ENCODE peak calls at places on chromosomes 16 and 17, in seven cellular contexts. V is GM12878, L is GM12891, N is H1, I is SK-N-SH, H is K562, B is HepG2. Q is an unnamed sample.

GRCh38 chr16:28985611-28986041 is 774 bp downstream of the LAT start:
- DNase-seq in V (no peak), L (no peak), N (no peak), I (no peak), H (no peak), B (no peak), Q (no peak)

GRCh38 chr17:31788571-31788946 is 70.5 kb downstream of the COPRS start:
- DNase-seq in V (no peak), L (no peak), N (no peak), I (no peak), H (no peak), B (no peak), Q (no peak)

GRCh38 chr17:27506348-27507218 is 50.3 kb downstream of the KSR1 start:
- DNase-seq in V (peak; percentile 70), L (peak; percentile 47), N (no peak), I (no peak), H (peak; percentile 33), B (no peak), Q (peak; percentile 63)

GRCh38 chr16:15954814-15955151 is 5.4 kb downstream of the ABCC1 start:
- DNase-seq in V (no peak), L (no peak), N (no peak), I (no peak), H (no peak), B (no peak), Q (no peak)

GRCh38 chr17:2396568-2397246 is 4.2 kb downstream of the MNT start:
- DNase-seq in V (peak; percentile 68), L (no peak), N (peak; percentile 89), I (peak; percentile 81), H (peak; percentile 52), B (peak; percentile 95), Q (no peak)

GRCh38 chr16:30491744-30492308 is 19.3 kb downstream of the ITGAL start:
- DNase-seq in V (no peak), L (no peak), N (no peak), I (no peak), H (peak; percentile 53), B (peak; percentile 56), Q (no peak)

GRCh38 chr17:73560661-73561060 is 83.6 kb downstream of the SDK2 start:
- DNase-seq in V (no peak), L (no peak), N (no peak), I (peak; percentile 66), H (no peak), B (peak; percentile 16), Q (no peak)

GRCh38 chr16:13780841-13781553 is 139.0 kb upstream of the ERCC4 start:
- DNase-seq in V (no peak), L (no peak), N (no peak), I (no peak), H (no peak), B (no peak), Q (no peak)

GRCh38 chr17:3732171-3732570 is 8.5 kb downstream of the HASPIN start:
- DNase-seq in V (peak; percentile 60), L (no peak), N (no peak), I (no peak), H (no peak), B (peak; percentile 59), Q (no peak)

GRCh38 chr17:82232322-82232785 is 3.5 kb downstream of the SLC16A3 start:
- DNase-seq in V (no peak), L (no peak), N (no peak), I (no peak), H (no peak), B (no peak), Q (no peak)

GRCh38 chr17:45743626-45744326 is 40.3 kb upstream of the CRHR1 start:
- DNase-seq in V (no peak), L (no peak), N (no peak), I (no peak), H (no peak), B (no peak), Q (no peak)

GRCh38 chr16:54067317-54068065 is 219.1 kb downstream of the IRX3 start:
- DNase-seq in V (no peak), L (no peak), N (no peak), I (no peak), H (no peak), B (peak; percentile 41), Q (no peak)

GRCh38 chr17:76408037-76408849 is 23.8 kb downstream of the SPHK1 start:
- DNase-seq in V (no peak), L (peak; percentile 75), N (peak; percentile 88), I (peak; percentile 82), H (peak; percentile 43), B (peak; percentile 62), Q (peak; percentile 67)

GRCh38 chr17:77727216-77727615 is 231.3 kb upstream of the TNRC6C start:
- DNase-seq in V (no peak), L (no peak), N (peak; percentile 27), I (no peak), H (no peak), B (no peak), Q (no peak)

GRCh38 chr16:81436381-81436780 is 8.2 kb upstream of the CMIP start:
- DNase-seq in V (no peak), L (no peak), N (no peak), I (no peak), H (no peak), B (no peak), Q (no peak)

GRCh38 chr17:58153046-58153445 is 4.9 kb downstream of the OR4D1 start:
- DNase-seq in V (no peak), L (no peak), N (no peak), I (no peak), H (no peak), B (no peak), Q (no peak)

GRCh38 chr17:21376835-21377690 is 906 bp downstream of the KCNJ12 start:
- DNase-seq in V (no peak), L (no peak), N (peak; percentile 73), I (peak; percentile 77), H (peak; percentile 30), B (no peak), Q (no peak)

GRCh38 chr17:35252646-35253045 is 9.8 kb downstream of the SLFN5 start:
- DNase-seq in V (no peak), L (no peak), N (no peak), I (no peak), H (no peak), B (no peak), Q (no peak)

GRCh38 chr17:79050591-79050990 is 24.0 kb upstream of the ENGASE start:
- DNase-seq in V (no peak), L (no peak), N (no peak), I (no peak), H (no peak), B (no peak), Q (no peak)

GRCh38 chr17:44170499-44171201 is at the start of gene ASB16:
- DNase-seq in V (no peak), L (no peak), N (no peak), I (peak; percentile 48), H (no peak), B (no peak), Q (no peak)

GRCh38 chr17:61225178-61225577 is 174.5 kb upstream of the TBX2 start:
- DNase-seq in V (no peak), L (no peak), N (no peak), I (no peak), H (no peak), B (no peak), Q (no peak)

GRCh38 chr16:54647731-54648221 is 282.9 kb upstream of the IRX5 start:
- DNase-seq in V (no peak), L (no peak), N (no peak), I (no peak), H (no peak), B (no peak), Q (no peak)

GRCh38 chr17:36461330-36462110 is 25.0 kb upstream of the ZNHIT3 start:
- DNase-seq in V (no peak), L (no peak), N (no peak), I (no peak), H (no peak), B (no peak), Q (no peak)

GRCh38 chr17:1462164-1463112 is 6.4 kb upstream of the CRK start:
- DNase-seq in V (no peak), L (no peak), N (no peak), I (no peak), H (no peak), B (no peak), Q (no peak)

GRCh38 chr16:87464691-87465300 is 28.0 kb downstream of the ZCCHC14 start:
- DNase-seq in V (no peak), L (peak; percentile 37), N (no peak), I (peak; percentile 58), H (peak; percentile 57), B (no peak), Q (no peak)

GRCh38 chr17:74972107-74972972 is at the start of gene HID1:
- DNase-seq in V (no peak), L (peak; percentile 82), N (peak; percentile 91), I (peak; percentile 96), H (peak; percentile 94), B (peak; percentile 73), Q (peak; percentile 79)
- TF ChIP-seq TAF1 in V (no peak), L (no peak), N (peak; percentile 31), I (no peak), H (no peak), B (no peak), Q (no peak)

GRCh38 chr16:57638381-57638780 is 10.0 kb downstream of the ADGRG1 start:
- DNase-seq in V (no peak), L (no peak), N (no peak), I (no peak), H (no peak), B (no peak), Q (no peak)

GRCh38 chr16:57640185-57640584 is 11.8 kb downstream of the ADGRG1 start:
- DNase-seq in V (no peak), L (no peak), N (no peak), I (no peak), H (no peak), B (no peak), Q (no peak)

GRCh38 chr16:57637965-57638364 is 9.5 kb downstream of the ADGRG1 start:
- DNase-seq in V (no peak), L (no peak), N (no peak), I (no peak), H (no peak), B (no peak), Q (no peak)

GRCh38 chr16:57640612-57641011 is 12.2 kb downstream of the ADGRG1 start:
- DNase-seq in V (no peak), L (no peak), N (no peak), I (no peak), H (no peak), B (no peak), Q (no peak)

GRCh38 chr16:57639172-57639571 is 10.7 kb downstream of the ADGRG1 start:
- DNase-seq in V (no peak), L (no peak), N (peak; percentile 84), I (peak; percentile 93), H (peak; percentile 47), B (no peak), Q (no peak)
- TF ChIP-seq TAF1 in V (no peak), L (no peak), N (no peak), I (no peak), H (no peak), B (no peak), Q (no peak)

GRCh38 chr16:79351927-79352326 is 248.6 kb downstream of the MAF start:
- DNase-seq in V (no peak), L (no peak), N (no peak), I (no peak), H (no peak), B (no peak), Q (no peak)
- TF ChIP-seq TAF1 in V (no peak), L (no peak), N (no peak), I (no peak), H (no peak), B (no peak), Q (no peak)

DNA sequence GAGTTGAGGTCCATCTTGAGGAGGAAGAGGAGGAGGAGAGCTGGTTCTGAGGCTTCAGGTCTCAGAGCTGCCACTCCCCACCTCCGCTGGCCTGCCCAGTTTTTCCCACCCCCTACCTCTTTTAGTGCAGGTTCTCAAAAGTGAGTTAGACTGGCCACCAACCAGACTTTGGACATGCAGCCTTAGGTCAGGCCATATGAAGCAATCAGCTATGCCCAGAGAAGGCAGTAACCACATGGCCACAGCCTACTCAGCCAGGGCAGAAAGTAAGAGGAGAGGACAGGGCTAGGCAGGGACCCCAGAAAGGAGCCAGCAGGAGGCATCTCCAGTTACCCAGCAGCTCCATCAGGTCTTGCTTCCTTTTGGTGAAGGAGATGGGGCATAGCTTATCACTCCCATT is 9.0 kb downstream of the MYO15A start:
- DNase-seq in V (no peak), L (no peak), N (no peak), I (no peak), H (no peak), B (peak; percentile 42), Q (no peak)
- TF ChIP-seq TAF1 in V (no peak), L (no peak), N (no peak), I (no peak), H (no peak), B (no peak), Q (no peak)

Q was measured in GM12892.